ENCODE peak calls at places on chromosomes 4 and X, in nine cellular contexts. B, P, F, E, J, H, U, A and D are unnamed samples.

GRCh38 chr4:79906996-79907395 is 166.0 kb downstream of the ANTXR2 start:
- DNase-seq in A (no peak), U (no peak), E (no peak), H (no peak), F (no peak), J (no peak), B (no peak), P (no peak), D (no peak)

GRCh38 chrX:154036513-154036912 is 16.8 kb upstream of the IRAK1 start:
- DNase-seq in B (no peak), P (no peak), U (no peak), E (no peak), H (peak; percentile 55), J (no peak), F (no peak), A (no peak), D (no peak)

GRCh38 chr4:139227729-139228404 is 50.8 kb upstream of the ELF2 start:
- DNase-seq in H (peak; percentile 24), B (no peak), U (peak; percentile 12), A (no peak), P (no peak), F (no peak), E (peak; percentile 7), J (no peak), D (no peak)

GRCh38 chrX:41516995-41517660 is 70.0 kb downstream of the NYX start:
- DNase-seq in H (peak; percentile 17), A (no peak), E (no peak), F (no peak), B (no peak), P (no peak), J (no peak), U (no peak), D (no peak)

GRCh38 chrX:23035493-23035892 is 35.7 kb downstream of the DDX53 start:
- DNase-seq in F (no peak), E (peak; percentile 3), U (no peak), H (peak; percentile 7), B (no peak), P (no peak), J (no peak), A (no peak), D (no peak)

GRCh38 chrX:35380808-35381700 is 417.1 kb upstream of the MAGEB16 start:
- DNase-seq in F (no peak), H (peak; percentile 53), P (no peak), B (no peak), E (peak; percentile 36), A (peak; percentile 19), U (no peak), J (no peak), D (no peak)

GRCh38 chrX:110228453-110228852 is 89.4 kb downstream of the AMMECR1 start:
- DNase-seq in F (no peak), J (no peak), A (no peak), E (no peak), B (no peak), P (no peak), H (no peak), U (no peak), D (no peak)

GRCh38 chr4:82138376-82138775 is 235.4 kb downstream of the HNRNPD start:
- DNase-seq in H (no peak), B (no peak), E (peak; percentile 5), F (no peak), A (no peak), U (no peak), J (no peak), P (no peak), D (no peak)

GRCh38 chr4:41796545-41797210 is 48.2 kb upstream of the PHOX2B start:
- DNase-seq in A (no peak), E (no peak), P (no peak), F (no peak), B (peak; percentile 13), H (peak; percentile 87), J (no peak), U (no peak), D (no peak)

GRCh38 chr4:38529189-38530115 is 134.5 kb upstream of the KLF3 start:
- DNase-seq in F (no peak), B (peak; percentile 16), U (no peak), H (peak; percentile 8), A (peak; percentile 63), J (no peak), E (no peak), P (no peak), D (no peak)

GRCh38 chr4:98556451-98556850 is 102.0 kb downstream of the TSPAN5 start:
- DNase-seq in E (no peak), B (no peak), H (no peak), F (no peak), A (no peak), P (no peak), U (no peak), J (no peak), D (no peak)

GRCh38 chr4:123631699-123632098 is 235.1 kb downstream of the SPRY1 start:
- DNase-seq in B (no peak), U (no peak), H (no peak), F (peak; percentile 41), P (no peak), E (no peak), J (no peak), A (no peak), D (no peak)

GRCh38 chr4:123628288-123628687 is 231.7 kb downstream of the SPRY1 start:
- DNase-seq in A (no peak), E (no peak), B (no peak), H (no peak), J (no peak), P (no peak), F (no peak), U (no peak), D (no peak)

DNA sequence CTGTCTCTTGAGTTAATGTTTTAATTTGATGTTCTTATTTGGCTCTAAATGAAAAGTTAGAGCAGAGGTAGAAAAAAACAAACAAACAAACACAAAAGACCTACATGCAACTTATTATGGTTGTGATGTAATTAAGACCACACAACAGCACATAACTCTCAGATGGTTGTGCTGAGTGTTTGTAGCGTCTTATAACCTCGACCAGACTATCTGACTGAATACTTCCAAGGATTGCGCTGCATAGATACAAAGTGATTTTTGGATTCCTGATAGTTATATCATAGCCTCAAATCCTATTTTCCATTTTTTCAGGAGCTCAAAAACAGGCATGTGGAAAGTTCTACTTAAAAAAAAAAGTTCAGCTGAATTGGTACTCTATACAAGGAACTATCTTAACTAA is 236.1 kb downstream of the SPRY1 start:
- DNase-seq in U (no peak), A (no peak), J (no peak), P (no peak), E (no peak), F (peak; percentile 44), B (no peak), H (no peak), D (no peak)
- H3K4me3 ChIP-seq in U (no peak overlapping the region), A (no peak overlapping the region), J (no peak overlapping the region), P (no peak overlapping the region), E (no peak overlapping the region), F (no peak overlapping the region), B (no peak overlapping the region), H (no peak overlapping the region), D (no peak overlapping the region)

GRCh38 chr4:185640809-185641675 is 105.7 kb upstream of the PDLIM3 start:
- DNase-seq in F (peak; percentile 66), H (peak; percentile 85), B (no peak), J (no peak), P (no peak), E (peak; percentile 70), U (peak; percentile 63), A (peak; percentile 59), D (peak; percentile 61)
- TF ChIP-seq CTCF in F (peak; percentile 27), H (peak; percentile 49), B (peak; percentile 57), J (peak; percentile 17), P (peak; percentile 59), E (peak; percentile 56), U (peak; percentile 32), A (peak; percentile 43), D (peak; percentile 39)

GRCh38 chr4:68267433-68267944 is 22.0 kb upstream of the TMPRSS11B start:
- DNase-seq in A (no peak), U (no peak), H (no peak), B (no peak), P (no peak), F (peak; percentile 1), E (peak; percentile 14), J (no peak), D (no peak)

GRCh38 chr4:68278045-68278444 is 32.6 kb upstream of the TMPRSS11B start:
- DNase-seq in E (no peak), A (no peak), P (no peak), B (no peak), U (no peak), H (no peak), J (no peak), F (no peak), D (no peak)

GRCh38 chr4:68272860-68273259 is 27.4 kb upstream of the TMPRSS11B start:
- DNase-seq in J (no peak), B (no peak), P (no peak), F (peak; percentile 15), H (peak; percentile 87), A (no peak), U (no peak), E (no peak), D (no peak)

DNA sequence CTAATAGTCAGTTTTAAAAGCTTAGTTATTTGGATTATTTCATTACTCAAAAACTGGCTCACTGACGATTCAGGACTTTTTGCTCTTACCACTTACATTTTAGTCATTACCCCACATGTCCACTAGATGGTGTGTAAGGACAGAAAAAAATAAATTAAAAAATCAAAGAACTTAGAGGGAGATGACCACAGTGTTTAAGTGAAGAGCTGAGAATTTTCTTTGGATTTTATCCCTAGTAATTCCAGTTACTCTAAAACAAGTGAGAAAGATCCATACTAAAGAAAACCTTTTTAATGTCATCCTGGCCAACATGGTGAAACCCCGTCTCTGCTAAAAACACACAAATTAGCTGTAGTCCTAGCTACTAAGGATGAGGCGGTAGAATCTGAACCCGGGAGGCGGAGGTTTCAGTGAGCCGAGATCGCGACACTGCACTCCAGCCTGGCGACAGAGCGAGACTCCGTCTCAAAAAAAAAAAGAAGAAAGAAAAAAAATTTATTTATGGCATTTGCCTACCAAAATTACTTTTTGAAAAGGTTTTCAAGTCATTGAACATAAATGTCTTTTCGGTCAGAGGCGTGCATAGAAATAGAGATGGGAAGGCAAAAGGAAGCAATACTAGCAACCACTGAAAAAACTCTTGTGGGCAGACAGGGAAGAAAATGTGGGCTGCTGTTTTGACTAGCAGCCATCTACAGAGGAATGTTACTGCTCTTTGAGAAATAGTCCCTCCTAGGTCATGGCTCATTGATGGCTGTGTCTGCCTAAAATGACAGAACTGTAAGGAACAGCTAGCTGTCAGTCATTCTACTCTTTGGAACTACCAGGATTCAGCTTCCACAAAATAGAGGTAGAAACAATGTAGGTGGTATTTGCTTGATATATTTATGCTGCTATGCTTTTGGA is 26.6 kb upstream of the TMPRSS11B start:
- DNase-seq in P (no peak), J (no peak), E (peak; percentile 51), F (peak; percentile 73), B (no peak), H (peak; percentile 70), U (peak; percentile 21), A (peak; percentile 35), D (peak; percentile 37)
- H3K4me3 ChIP-seq in P (peak overlapping the region; percentile 41), J (peak overlapping the region; percentile 10), E (no peak overlapping the region), F (peak overlapping the region; percentile 38), B (no peak overlapping the region), H (peak overlapping the region; percentile 37), U (no peak overlapping the region), A (no peak overlapping the region), D (peak overlapping the region; percentile 34)

DNA sequence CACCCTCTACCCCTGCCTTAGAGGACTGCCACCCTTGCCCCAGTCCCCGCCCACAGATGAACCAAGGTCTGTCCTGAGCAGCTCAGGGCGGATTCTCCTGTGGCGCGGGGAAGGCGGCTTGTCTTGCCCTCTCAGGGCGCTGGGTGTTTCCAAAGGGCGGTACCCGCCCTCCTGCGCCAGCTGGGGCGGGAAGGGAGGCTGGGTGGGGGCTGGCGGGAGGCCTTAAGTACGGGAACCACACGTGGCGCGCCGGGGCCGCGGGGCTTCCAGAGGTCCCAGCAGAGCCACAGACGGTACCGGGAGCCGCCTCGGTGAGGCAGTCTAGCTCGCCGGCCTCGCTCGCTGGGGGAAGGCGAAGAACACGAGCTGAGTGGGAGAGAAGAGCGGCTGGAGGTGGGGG is 361.1 kb downstream of the MID1IP1 start:
- DNase-seq in A (no peak), H (peak; percentile 44), J (peak; percentile 61), P (no peak), B (no peak), U (no peak), F (no peak), E (no peak), D (no peak)
- TF ChIP-seq CTCF in A (no peak), H (peak; percentile 44), J (no peak), P (no peak), B (peak; percentile 24), U (no peak), F (no peak), E (no peak), D (no peak)